ENCODE peak calls at places on chromosomes 4 and X, in seven cellular contexts. R is transverse colon, B is SK-N-SH, J is suprapubic skin, A is stomach, M is H1, D is sigmoid colon. N is an unnamed sample.

GRCh38 chr4:18980516-18981233 is 959.1 kb upstream of the LCORL start:
- DNase-seq in R (no peak), B (no peak), J (no peak), A (no peak), M (no peak), D (no peak), N (no peak)

GRCh38 chr4:147735413-147736301 is 3.8 kb downstream of the ARHGAP10 start:
- DNase-seq in R (no peak), B (no peak), J (no peak), A (no peak), M (no peak), D (no peak), N (no peak)

GRCh38 chr4:70721747-70722146 is at the start of gene RUFY3:
- DNase-seq in R (no peak), B (peak), J (no peak), A (no peak), M (no peak), D (peak), N (no peak)

GRCh38 chrX:133350751-133351150 is 64.5 kb downstream of the GPC4 start:
- DNase-seq in R (peak), B (no peak), J (no peak), A (peak), M (no peak), D (peak), N (no peak)

GRCh38 chr4:7273741-7274297 is 81.5 kb downstream of the SORCS2 start:
- DNase-seq in R (no peak), B (no peak), J (no peak), A (no peak), M (no peak), D (no peak), N (no peak)

GRCh38 chr4:40150932-40151331 is 45.9 kb upstream of the RHOH start:
- DNase-seq in R (no peak), B (no peak), J (no peak), A (no peak), M (no peak), D (no peak), N (no peak)

GRCh38 chr4:80446248-80446647 is 110.7 kb downstream of the CFAP299 start:
- DNase-seq in R (no peak), B (no peak), J (no peak), A (no peak), M (no peak), D (no peak), N (no peak)

GRCh38 chrX:103254171-103254824 is 657 bp downstream of the TCEAL8 start:
- DNase-seq in R (peak), B (peak), J (no peak), A (peak), M (peak), D (peak), N (peak)

GRCh38 chrX:104285201-104285600 is 30.5 kb upstream of the ESX1 start:
- DNase-seq in R (no peak), B (no peak), J (no peak), A (no peak), M (no peak), D (no peak), N (no peak)

GRCh38 chr4:184506527-184507121 is 32.3 kb upstream of the IRF2 start:
- DNase-seq in R (peak), B (peak), J (no peak), A (no peak), M (no peak), D (no peak), N (peak)

GRCh38 chrX:39601193-39602085 is 496.3 kb downstream of the BCOR start:
- DNase-seq in R (no peak), B (peak), J (no peak), A (no peak), M (no peak), D (no peak), N (no peak)

GRCh38 chr4:107858158-107858742 is 33.5 kb downstream of the SGMS2 start:
- DNase-seq in R (no peak), B (no peak), J (no peak), A (no peak), M (no peak), D (no peak), N (no peak)

GRCh38 chr4:132809298-132810032 is 339.6 kb upstream of the PCDH10 start:
- DNase-seq in R (no peak), B (no peak), J (no peak), A (no peak), M (peak), D (no peak), N (no peak)

GRCh38 chr4:48194986-48195773 is 61.1 kb upstream of the TXK start:
- DNase-seq in R (no peak), B (peak), J (no peak), A (no peak), M (no peak), D (no peak), N (no peak)

GRCh38 chr4:17695341-17695740 is 80.9 kb downstream of the MED28 start:
- DNase-seq in R (no peak), B (no peak), J (no peak), A (no peak), M (no peak), D (no peak), N (peak)

GRCh38 chr4:140243345-140243753 is 89.4 kb upstream of the MAML3 start:
- DNase-seq in R (peak), B (no peak), J (no peak), A (peak), M (no peak), D (no peak), N (peak)

GRCh38 chr4:183503497-183504063 is 1.3 kb upstream of the ING2 start:
- DNase-seq in R (no peak), B (no peak), J (no peak), A (no peak), M (no peak), D (no peak), N (no peak)

GRCh38 chr4:168511780-168512467 is 15.1 kb downstream of the PALLD start:
- DNase-seq in R (no peak), B (no peak), J (no peak), A (no peak), M (no peak), D (no peak), N (peak)

GRCh38 chrX:42943051-42943450 is 165.1 kb upstream of the PPP1R2C start:
- DNase-seq in R (no peak), B (no peak), J (no peak), A (no peak), M (no peak), D (no peak), N (no peak)

GRCh38 chrX:63657821-63658220 is 127.2 kb downstream of the ARHGEF9 start:
- DNase-seq in R (no peak), B (no peak), J (no peak), A (no peak), M (peak), D (no peak), N (no peak)

GRCh38 chr4:56874166-56874565 is 33.5 kb upstream of the REST start:
- DNase-seq in R (peak), B (no peak), J (no peak), A (no peak), M (peak), D (no peak), N (no peak)

GRCh38 chr4:54539500-54540029 is 118.2 kb upstream of the KIT start:
- DNase-seq in R (peak), B (peak), J (peak), A (peak), M (no peak), D (no peak), N (peak)

GRCh38 chr4:76426272-76426671 is 5.3 kb upstream of the CCDC158 start:
- DNase-seq in R (no peak), B (peak), J (no peak), A (no peak), M (no peak), D (no peak), N (no peak)

GRCh38 chrX:15468036-15468435 is 25.1 kb downstream of the PIR start:
- DNase-seq in R (peak), B (peak), J (no peak), A (no peak), M (no peak), D (no peak), N (no peak)

GRCh38 chrX:129737921-129738320 is 858 bp upstream of the XPNPEP2 start:
- DNase-seq in R (no peak), B (no peak), J (no peak), A (no peak), M (no peak), D (peak), N (no peak)

GRCh38 chr4:174423257-174423944 is 98.9 kb downstream of the HPGD start:
- DNase-seq in R (no peak), B (no peak), J (no peak), A (peak), M (no peak), D (no peak), N (peak)

GRCh38 chrX:1391370-1391706 is 575 bp downstream of the SLC25A6 start:
- DNase-seq in R (no peak), B (peak), J (no peak), A (no peak), M (peak), D (no peak), N (no peak)

GRCh38 chrX:1391707-1392375 is at the start of gene SLC25A6:
- DNase-seq in R (peak), B (peak), J (peak), A (peak), M (peak), D (peak), N (peak)

GRCh38 chrX:1390621-1391369 is 1.1 kb downstream of the SLC25A6 start:
- DNase-seq in R (peak), B (no peak), J (peak), A (peak), M (no peak), D (peak), N (peak)

GRCh38 chrX:1393871-1394615 is 2.1 kb upstream of the SLC25A6 start:
- DNase-seq in R (no peak), B (no peak), J (no peak), A (peak), M (no peak), D (peak), N (no peak)

DNA sequence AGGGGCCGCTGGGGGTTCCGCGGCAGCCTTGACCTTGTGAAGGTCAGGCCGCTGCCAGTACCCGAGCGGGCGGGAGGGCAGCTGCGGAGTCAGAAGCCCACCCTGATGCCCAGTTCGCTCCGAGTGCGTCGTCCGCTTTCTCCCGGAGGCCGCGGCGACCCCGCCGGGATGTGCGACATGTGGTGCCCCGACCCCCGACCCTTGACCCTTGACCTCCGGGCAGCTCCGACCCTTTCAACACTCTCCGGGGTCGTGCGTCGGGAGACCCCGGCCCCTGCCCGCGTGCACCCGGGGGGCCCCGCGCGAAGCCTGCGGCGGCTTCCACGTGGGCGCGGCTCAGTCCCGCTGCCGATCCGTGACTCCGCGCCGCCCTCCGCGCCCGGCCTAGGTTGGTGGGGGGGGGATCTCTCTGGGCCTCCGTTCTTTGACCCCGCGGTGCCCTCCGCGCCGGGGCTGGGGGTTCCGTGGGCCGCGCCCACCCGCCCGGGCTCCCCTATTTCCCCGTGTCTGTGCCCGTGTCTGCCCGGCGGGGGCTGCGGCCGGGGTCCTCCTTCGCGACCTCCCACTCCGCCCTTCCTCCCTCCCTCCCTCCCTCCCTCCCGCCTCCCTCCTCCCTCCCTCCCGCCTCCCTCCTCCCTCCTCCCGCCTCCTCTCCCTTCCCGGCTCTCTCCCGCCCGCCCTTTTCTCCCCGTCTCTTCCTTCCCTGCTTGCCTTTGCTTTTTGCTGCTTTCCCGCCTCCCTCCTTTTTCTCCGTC is 640 bp upstream of the SLC25A6 start:
- DNase-seq in R (peak), B (peak), J (no peak), A (peak), M (no peak), D (peak), N (peak)
- TF ChIP-seq EP300 in R (no peak), B (no peak), J (no peak), A (no peak), M (no peak), D (peak), N (peak)

GRCh38 chr4:25862411-25863346 is at the start of gene SEL1L3:
- DNase-seq in R (peak), B (peak), J (no peak), A (peak), M (peak), D (no peak), N (peak)

GRCh38 chr4:25861422-25861926 is 1.3 kb downstream of the SEL1L3 start:
- DNase-seq in R (no peak), B (no peak), J (no peak), A (no peak), M (no peak), D (no peak), N (no peak)

GRCh38 chr4:25861951-25862410 is 807 bp downstream of the SEL1L3 start:
- DNase-seq in R (peak), B (no peak), J (no peak), A (no peak), M (no peak), D (no peak), N (peak)

GRCh38 chr4:25863906-25864418 is 1.2 kb upstream of the SEL1L3 start:
- DNase-seq in R (peak), B (no peak), J (no peak), A (no peak), M (no peak), D (no peak), N (peak)

GRCh38 chr4:25863347-25863784 is 578 bp upstream of the SEL1L3 start:
- DNase-seq in R (peak), B (peak), J (no peak), A (peak), M (peak), D (no peak), N (peak)
- TF ChIP-seq CTCF in R (peak), B (peak), J (no peak), A (peak), M (peak), D (no peak), N (peak)

DNA sequence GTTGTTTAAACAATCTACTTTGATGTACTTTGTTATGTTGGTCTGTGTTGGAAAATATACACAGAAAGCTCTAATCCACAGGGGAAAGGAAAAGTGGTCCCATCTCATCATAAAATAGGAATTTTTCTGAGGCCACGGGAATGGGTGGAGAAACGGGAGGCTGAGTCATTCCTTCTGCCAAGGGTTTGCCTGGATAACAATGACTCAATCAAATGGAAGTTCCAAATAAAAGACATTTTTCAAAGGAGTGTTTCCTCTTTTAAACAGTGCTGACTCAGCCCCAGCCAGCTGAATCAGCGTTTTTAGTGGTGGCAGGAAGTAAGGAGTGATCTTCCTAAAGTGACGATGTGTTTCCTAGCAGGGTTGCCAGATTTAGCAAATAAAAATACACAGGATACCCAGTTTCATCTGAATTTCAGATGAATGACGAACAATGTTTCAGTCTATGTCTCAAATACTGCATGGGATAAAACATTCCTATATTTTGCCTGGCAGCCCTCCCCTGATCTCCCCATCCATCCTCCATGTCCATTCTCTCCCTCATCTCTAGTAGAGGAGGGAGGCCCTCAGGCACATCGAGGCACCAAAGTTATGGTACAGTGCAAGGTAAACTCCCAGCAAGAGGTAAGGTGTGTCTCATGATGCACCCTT is 345.4 kb upstream of the GATB start:
- DNase-seq in R (peak), B (no peak), J (no peak), A (peak), M (no peak), D (peak), N (no peak)
- TF ChIP-seq POLR2AphosphoS5 in R (peak), B (peak), J (no peak), A (no peak), M (no peak), D (no peak), N (no peak)

GRCh38 chr4:128635939-128636551 is 173.5 kb upstream of the JADE1 start:
- DNase-seq in R (no peak), B (no peak), J (no peak), A (no peak), M (no peak), D (no peak), N (no peak)
- TF ChIP-seq EP300 in R (no peak), B (no peak), J (no peak), A (no peak), M (no peak), D (no peak), N (no peak)

GRCh38 chr4:150252741-150253140 is 174.5 kb downstream of the DCLK2 start:
- DNase-seq in R (no peak), B (no peak), J (no peak), A (no peak), M (no peak), D (no peak), N (no peak)

GRCh38 chr4:150252306-150252705 is 174.1 kb downstream of the DCLK2 start:
- DNase-seq in R (no peak), B (no peak), J (no peak), A (no peak), M (no peak), D (no peak), N (no peak)

GRCh38 chr4:150250293-150250997 is 172.2 kb downstream of the DCLK2 start:
- DNase-seq in R (no peak), B (no peak), J (no peak), A (no peak), M (no peak), D (no peak), N (no peak)

GRCh38 chr4:150250998-150251651 is 172.9 kb downstream of the DCLK2 start:
- DNase-seq in R (no peak), B (peak), J (no peak), A (no peak), M (no peak), D (no peak), N (no peak)

DNA sequence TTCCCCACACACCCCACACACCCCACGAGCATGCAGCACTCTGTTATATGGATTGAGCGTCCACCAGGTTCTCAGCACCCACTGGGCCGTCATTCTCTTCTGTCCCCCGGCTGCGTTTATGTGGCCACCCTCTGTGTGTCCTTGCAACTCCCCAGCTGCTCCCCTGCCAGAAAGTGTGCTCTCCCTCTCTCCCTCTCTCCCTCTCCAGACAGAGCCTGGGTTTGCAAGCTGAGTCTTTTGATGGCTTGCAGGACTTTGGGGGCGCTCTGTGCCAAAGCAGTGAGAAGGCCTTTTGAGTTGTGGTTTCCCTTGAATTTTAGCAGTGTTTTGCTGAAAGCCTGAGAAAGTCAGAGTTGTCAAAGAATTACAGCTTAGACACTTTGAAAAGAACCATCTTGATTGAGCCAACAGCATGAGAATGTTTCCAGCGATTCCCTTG is 173.5 kb downstream of the DCLK2 start:
- DNase-seq in R (no peak), B (no peak), J (no peak), A (no peak), M (no peak), D (peak), N (no peak)
- TF ChIP-seq CTCF in R (no peak), B (no peak), J (no peak), A (no peak), M (no peak), D (no peak), N (no peak)

GRCh38 chr4:52996261-52997131 is 134.4 kb downstream of the RASL11B start:
- DNase-seq in R (no peak), B (peak), J (no peak), A (no peak), M (no peak), D (peak), N (no peak)
- TF ChIP-seq POLR2AphosphoS5 in R (no peak), B (peak), J (no peak), A (no peak), M (no peak), D (peak), N (peak)

GRCh38 chr4:74934016-74934821 is 1.3 kb downstream of the PARM1 start:
- DNase-seq in R (peak), B (peak), J (no peak), A (peak), M (no peak), D (no peak), N (peak)

GRCh38 chr4:74931386-74931785 is 1.5 kb upstream of the PARM1 start:
- DNase-seq in R (no peak), B (peak), J (no peak), A (no peak), M (no peak), D (no peak), N (no peak)

GRCh38 chr4:74933562-74934015 is 673 bp downstream of the PARM1 start:
- DNase-seq in R (peak), B (peak), J (no peak), A (peak), M (no peak), D (no peak), N (peak)

GRCh38 chr4:74932010-74932409 is 906 bp upstream of the PARM1 start:
- DNase-seq in R (no peak), B (no peak), J (no peak), A (no peak), M (no peak), D (no peak), N (no peak)

DNA sequence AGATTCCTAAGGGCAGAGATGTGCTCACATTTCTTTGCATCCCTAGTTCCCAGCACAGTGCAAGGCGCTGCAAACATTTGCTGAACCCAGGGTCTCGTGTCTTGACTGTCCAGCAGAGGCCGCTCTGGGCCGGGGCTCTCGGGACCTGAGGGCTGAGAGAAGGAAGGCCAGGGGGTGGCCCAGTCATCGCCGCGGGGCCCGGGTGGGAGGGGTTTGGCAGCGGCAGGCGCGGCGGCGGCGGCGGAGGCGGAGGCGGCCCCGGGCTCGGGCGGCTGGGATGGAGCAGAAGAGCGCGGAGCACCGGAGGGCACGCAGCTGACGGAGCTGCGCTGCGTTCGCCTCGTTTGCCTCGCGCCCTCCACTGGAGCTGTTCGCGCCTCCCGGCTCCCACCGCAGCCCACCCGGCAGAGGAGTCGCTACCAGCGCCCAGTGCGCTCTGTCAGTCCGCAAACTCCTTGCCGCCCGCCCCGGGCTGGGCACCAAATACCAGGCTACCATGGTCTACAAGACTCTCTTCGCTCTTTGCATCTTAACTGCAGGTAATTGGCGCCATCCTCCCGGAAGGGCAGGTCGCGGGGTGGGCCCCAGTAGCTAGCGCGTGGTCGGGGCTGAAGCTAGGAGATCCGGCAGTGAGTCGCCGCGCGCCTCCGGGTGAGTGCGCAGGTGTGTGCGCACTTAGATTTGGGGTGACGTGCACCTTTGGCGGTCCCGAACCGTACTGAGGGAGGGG is at the start of gene PARM1:
- DNase-seq in R (peak), B (peak), J (peak), A (peak), M (peak), D (peak), N (peak)
- TF ChIP-seq EP300 in R (no peak), B (no peak), J (no peak), A (no peak), M (no peak), D (no peak), N (no peak)

N was measured in upper lobe of left lung.